ENCODE peak calls at places on chromosomes 11 and 22, in eight cellular contexts. One of them, this sample, is unnamed. For H3K27me3, the result is how much of the 10 kb centered on the place peaks cover.

GRCh38 chr11:12285811-12286222 is 91.6 kb upstream of the PARVA start:
- DNase-seq in transverse colon: no peak
- DNase-seq in heart right ventricle: no peak
- DNase-seq in IMR-90: peak
- DNase-seq in body of pancreas: no peak
- DNase-seq in ovary: no peak
- DNase-seq in adrenal gland: no peak
- DNase-seq in dorsolateral prefrontal cortex: no peak
- DNase-seq in this sample: no peak

GRCh38 chr11:40293655-40294342 is 1165.7 kb downstream of the LRRC4C start:
- DNase-seq in transverse colon: peak
- DNase-seq in heart right ventricle: peak
- DNase-seq in IMR-90: peak
- DNase-seq in body of pancreas: peak
- DNase-seq in ovary: no peak
- DNase-seq in adrenal gland: peak
- DNase-seq in dorsolateral prefrontal cortex: peak
- DNase-seq in this sample: peak

GRCh38 chr11:94379619-94380018 is 21.6 kb downstream of the GPR83 start:
- DNase-seq in transverse colon: no peak
- DNase-seq in heart right ventricle: no peak
- DNase-seq in IMR-90: no peak
- DNase-seq in body of pancreas: no peak
- DNase-seq in ovary: no peak
- DNase-seq in adrenal gland: no peak
- DNase-seq in dorsolateral prefrontal cortex: no peak
- DNase-seq in this sample: no peak

GRCh38 chr22:20159088-20159487 is 8.2 kb upstream of the CCDC188 start:
- DNase-seq in transverse colon: no peak
- DNase-seq in heart right ventricle: no peak
- DNase-seq in IMR-90: no peak
- DNase-seq in body of pancreas: no peak
- DNase-seq in ovary: no peak
- DNase-seq in adrenal gland: no peak
- DNase-seq in dorsolateral prefrontal cortex: peak
- DNase-seq in this sample: no peak

GRCh38 chr22:37484115-37485005 is 1.8 kb downstream of the MFNG start:
- DNase-seq in transverse colon: peak
- DNase-seq in heart right ventricle: peak
- DNase-seq in IMR-90: no peak
- DNase-seq in body of pancreas: peak
- DNase-seq in ovary: no peak
- DNase-seq in adrenal gland: peak
- DNase-seq in dorsolateral prefrontal cortex: no peak
- DNase-seq in this sample: peak

GRCh38 chr11:33598426-33599069 is 102.1 kb downstream of the C11orf91 start:
- DNase-seq in transverse colon: no peak
- DNase-seq in heart right ventricle: no peak
- DNase-seq in IMR-90: no peak
- DNase-seq in body of pancreas: peak
- DNase-seq in ovary: no peak
- DNase-seq in adrenal gland: no peak
- DNase-seq in dorsolateral prefrontal cortex: peak
- DNase-seq in this sample: no peak

GRCh38 chr11:108718466-108718865 is 53.6 kb downstream of the DDX10 start:
- DNase-seq in transverse colon: no peak
- DNase-seq in heart right ventricle: no peak
- DNase-seq in IMR-90: no peak
- DNase-seq in body of pancreas: no peak
- DNase-seq in ovary: no peak
- DNase-seq in adrenal gland: no peak
- DNase-seq in dorsolateral prefrontal cortex: no peak
- DNase-seq in this sample: no peak

GRCh38 chr11:14768789-14769188 is 123.2 kb downstream of the CYP2R1 start:
- DNase-seq in transverse colon: no peak
- DNase-seq in heart right ventricle: no peak
- DNase-seq in IMR-90: no peak
- DNase-seq in body of pancreas: no peak
- DNase-seq in ovary: no peak
- DNase-seq in adrenal gland: no peak
- DNase-seq in dorsolateral prefrontal cortex: no peak
- DNase-seq in this sample: no peak

GRCh38 chr11:78147807-78148206 is 8.4 kb upstream of the ALG8 start:
- DNase-seq in transverse colon: no peak
- DNase-seq in heart right ventricle: no peak
- DNase-seq in IMR-90: no peak
- DNase-seq in body of pancreas: no peak
- DNase-seq in ovary: no peak
- DNase-seq in adrenal gland: no peak
- DNase-seq in dorsolateral prefrontal cortex: no peak
- DNase-seq in this sample: no peak

GRCh38 chr22:23072035-23072910 is 2.0 kb downstream of the GNAZ start:
- DNase-seq in transverse colon: no peak
- DNase-seq in heart right ventricle: no peak
- DNase-seq in IMR-90: peak
- DNase-seq in body of pancreas: no peak
- DNase-seq in ovary: peak
- DNase-seq in adrenal gland: no peak
- DNase-seq in dorsolateral prefrontal cortex: no peak
- DNase-seq in this sample: no peak
- H3K27me3 ChIP-seq in transverse colon: under half
- H3K27me3 ChIP-seq in heart right ventricle: under half
- H3K27me3 ChIP-seq in IMR-90: under half
- H3K27me3 ChIP-seq in body of pancreas: under half
- H3K27me3 ChIP-seq in ovary: under half
- H3K27me3 ChIP-seq in adrenal gland: under half
- H3K27me3 ChIP-seq in dorsolateral prefrontal cortex: under half
- H3K27me3 ChIP-seq in this sample: under half

DNA sequence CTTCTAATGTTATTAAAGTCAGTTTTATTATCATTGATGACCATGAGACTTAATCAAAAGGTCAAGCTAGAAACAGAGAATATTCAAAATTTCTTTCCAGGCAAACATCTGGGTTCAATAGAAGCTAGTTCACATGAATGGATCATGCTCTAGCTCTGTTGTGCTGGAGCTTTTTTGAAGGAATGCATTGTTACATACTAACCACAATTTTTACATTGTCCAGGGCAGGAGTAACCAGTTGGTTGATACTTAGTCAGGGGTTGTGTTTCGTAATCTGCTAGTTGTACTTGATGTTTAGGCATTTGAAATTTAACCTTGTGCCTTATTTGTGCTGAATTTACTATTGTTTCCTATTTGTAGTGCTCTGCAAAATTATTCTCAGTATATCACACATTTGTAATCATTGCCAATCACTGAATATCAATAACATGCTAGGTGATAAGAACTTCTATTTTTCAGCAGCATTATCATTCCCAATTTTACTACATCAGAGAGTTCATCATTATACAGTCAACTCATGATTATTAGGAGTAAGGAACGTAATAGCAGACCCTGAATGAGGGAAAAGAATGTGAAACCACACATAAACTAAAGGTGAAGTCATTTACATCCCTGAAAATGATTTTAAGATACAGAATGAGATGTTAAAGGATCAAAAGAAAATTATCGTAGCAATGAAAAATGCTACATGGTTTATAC is 23.2 kb downstream of the NF2 start:
- DNase-seq in transverse colon: no peak
- DNase-seq in heart right ventricle: no peak
- DNase-seq in IMR-90: peak
- DNase-seq in body of pancreas: no peak
- DNase-seq in ovary: no peak
- DNase-seq in adrenal gland: no peak
- DNase-seq in dorsolateral prefrontal cortex: no peak
- DNase-seq in this sample: no peak
- H3K27me3 ChIP-seq in transverse colon: under half
- H3K27me3 ChIP-seq in heart right ventricle: under half
- H3K27me3 ChIP-seq in IMR-90: under half
- H3K27me3 ChIP-seq in body of pancreas: under half
- H3K27me3 ChIP-seq in ovary: under half
- H3K27me3 ChIP-seq in adrenal gland: under half
- H3K27me3 ChIP-seq in dorsolateral prefrontal cortex: under half
- H3K27me3 ChIP-seq in this sample: under half

GRCh38 chr22:41657709-41658108 is 31.0 kb downstream of the SNU13 start:
- DNase-seq in transverse colon: no peak
- DNase-seq in heart right ventricle: no peak
- DNase-seq in IMR-90: no peak
- DNase-seq in body of pancreas: no peak
- DNase-seq in ovary: no peak
- DNase-seq in adrenal gland: no peak
- DNase-seq in dorsolateral prefrontal cortex: no peak
- DNase-seq in this sample: peak
- H3K27me3 ChIP-seq in transverse colon: under half
- H3K27me3 ChIP-seq in heart right ventricle: under half
- H3K27me3 ChIP-seq in IMR-90: under half
- H3K27me3 ChIP-seq in body of pancreas: under half
- H3K27me3 ChIP-seq in ovary: under half
- H3K27me3 ChIP-seq in adrenal gland: under half
- H3K27me3 ChIP-seq in dorsolateral prefrontal cortex: under half
- H3K27me3 ChIP-seq in this sample: under half

DNA sequence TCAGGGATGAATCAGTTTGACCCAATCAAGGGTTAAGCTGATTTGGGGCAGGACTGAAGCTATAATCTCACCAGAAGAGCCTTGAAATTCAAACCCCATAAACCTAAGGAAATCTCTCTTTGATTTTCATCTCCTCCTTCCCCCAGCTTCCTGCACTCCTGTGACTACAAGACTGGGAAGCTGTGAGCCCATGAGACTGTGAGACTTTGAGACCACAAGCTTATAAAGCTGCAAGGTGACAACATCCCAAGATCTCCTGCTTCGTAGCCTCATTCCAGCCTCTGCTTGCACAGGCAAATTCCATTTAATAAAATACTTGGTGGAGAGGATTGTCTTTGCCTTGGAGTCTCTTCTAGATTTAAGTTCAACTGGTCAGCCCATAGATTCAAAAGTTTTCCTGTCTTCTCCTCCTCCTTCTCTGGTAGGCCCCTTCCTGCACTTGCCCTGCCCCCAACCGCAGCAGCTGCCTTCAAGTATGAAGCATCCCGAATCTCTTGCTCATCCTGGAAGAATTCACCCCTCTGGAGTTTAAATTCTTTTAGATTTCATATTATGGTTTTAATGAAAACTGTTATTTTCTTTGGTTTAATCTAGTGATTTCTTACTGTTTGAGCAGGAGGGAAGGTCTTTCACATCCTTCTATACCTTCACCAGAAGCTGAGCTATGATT is 42.1 kb downstream of the PAMR1 start:
- DNase-seq in transverse colon: no peak
- DNase-seq in heart right ventricle: no peak
- DNase-seq in IMR-90: peak
- DNase-seq in body of pancreas: no peak
- DNase-seq in ovary: no peak
- DNase-seq in adrenal gland: no peak
- DNase-seq in dorsolateral prefrontal cortex: no peak
- DNase-seq in this sample: no peak
- H3K27me3 ChIP-seq in transverse colon: under half
- H3K27me3 ChIP-seq in heart right ventricle: under half
- H3K27me3 ChIP-seq in IMR-90: under half
- H3K27me3 ChIP-seq in body of pancreas: under half
- H3K27me3 ChIP-seq in ovary: under half
- H3K27me3 ChIP-seq in adrenal gland: under half
- H3K27me3 ChIP-seq in dorsolateral prefrontal cortex: under half
- H3K27me3 ChIP-seq in this sample: under half

This sample was measured in tibial artery.